ENCODE peak calls at places on chromosome 1, in eight cellular contexts. L is thoracic aorta; O is stomach; N is fibroblast of lung; K is right atrium auricular region; S is CD8-positive, alpha-beta T cell; F is astrocyte; Q is endothelial cell of umbilical vein. J is an unnamed sample. For H3K9me3, the result is how much of the 10 kb centered on the place peaks cover.

GRCh38 chr1:117586337-117586736 is 19.5 kb upstream of the TENT5C start:
- DNase-seq in L (no peak), O (no peak), N (no peak), K (no peak), S (no peak), F (no peak), Q (no peak), J (no peak)

GRCh38 chr1:904271-904950 is 19.3 kb upstream of the SAMD11 start:
- DNase-seq in L (no peak), O (peak), N (peak), K (peak), S (peak), F (peak), Q (peak), J (peak)

GRCh38 chr1:155073377-155074272 is 5.0 kb upstream of the EFNA3 start:
- DNase-seq in L (no peak), O (no peak), N (no peak), K (no peak), S (no peak), F (no peak), Q (no peak), J (peak)

GRCh38 chr1:44723496-44724407 is 7.2 kb downstream of the RNU5D-1 start:
- DNase-seq in L (no peak), O (no peak), N (no peak), K (no peak), S (peak), F (no peak), Q (no peak), J (peak)

GRCh38 chr1:152884085-152884484 is 6.0 kb downstream of the SMCP start:
- DNase-seq in L (no peak), O (no peak), N (no peak), K (no peak), S (no peak), F (no peak), Q (no peak), J (no peak)

GRCh38 chr1:62841587-62842169 is 57.7 kb downstream of the ATG4C start:
- DNase-seq in L (no peak), O (no peak), N (peak), K (no peak), S (peak), F (peak), Q (peak), J (no peak)

GRCh38 chr1:97433520-97434175 is 487.2 kb downstream of the DPYD start:
- DNase-seq in L (no peak), O (no peak), N (peak), K (no peak), S (no peak), F (peak), Q (no peak), J (no peak)

GRCh38 chr1:81305997-81306452 is 494.7 kb upstream of the ADGRL2 start:
- DNase-seq in L (no peak), O (no peak), N (peak), K (no peak), S (no peak), F (peak), Q (peak), J (no peak)

GRCh38 chr1:235935506-235936224 is 69.0 kb upstream of the LYST start:
- DNase-seq in L (no peak), O (no peak), N (no peak), K (no peak), S (no peak), F (no peak), Q (no peak), J (peak)

GRCh38 chr1:165129568-165130164 is 226.8 kb downstream of the LMX1A start:
- DNase-seq in L (no peak), O (peak), N (peak), K (no peak), S (no peak), F (no peak), Q (peak), J (peak)

GRCh38 chr1:158039380-158039779 is 45.9 kb downstream of the KIRREL1 start:
- DNase-seq in L (no peak), O (no peak), N (peak), K (no peak), S (no peak), F (no peak), Q (no peak), J (no peak)

GRCh38 chr1:51946300-51946699 is 44.2 kb downstream of the RAB3B start:
- DNase-seq in L (no peak), O (no peak), N (peak), K (no peak), S (no peak), F (peak), Q (peak), J (no peak)

GRCh38 chr1:198529414-198529813 is 11.1 kb downstream of the ATP6V1G3 start:
- DNase-seq in L (no peak), O (no peak), N (peak), K (no peak), S (no peak), F (peak), Q (peak), J (no peak)

GRCh38 chr1:16189003-16189402 is 23.4 kb downstream of the ARHGEF19 start:
- DNase-seq in L (no peak), O (no peak), N (no peak), K (no peak), S (no peak), F (no peak), Q (no peak), J (no peak)

GRCh38 chr1:86567936-86568335 is 21.1 kb downstream of the CLCA4 start:
- DNase-seq in L (no peak), O (no peak), N (no peak), K (no peak), S (no peak), F (no peak), Q (no peak), J (no peak)

GRCh38 chr1:168135982-168136708 is 585 bp downstream of the GPR161 start:
- DNase-seq in L (no peak), O (no peak), N (peak), K (no peak), S (peak), F (no peak), Q (peak), J (peak)

GRCh38 chr1:92486251-92487077 is at the start of gene GFI1:
- DNase-seq in L (no peak), O (peak), N (no peak), K (no peak), S (peak), F (no peak), Q (no peak), J (peak)

GRCh38 chr1:92488832-92489231 is 2.1 kb upstream of the GFI1 start:
- DNase-seq in L (no peak), O (no peak), N (no peak), K (no peak), S (no peak), F (no peak), Q (no peak), J (no peak)

GRCh38 chr1:92488416-92488815 is 1.7 kb upstream of the GFI1 start:
- DNase-seq in L (no peak), O (no peak), N (no peak), K (no peak), S (no peak), F (no peak), Q (no peak), J (no peak)

GRCh38 chr1:92485374-92486250 is 1.1 kb downstream of the GFI1 start:
- DNase-seq in L (no peak), O (peak), N (no peak), K (no peak), S (peak), F (no peak), Q (peak), J (peak)

GRCh38 chr1:92487078-92487605 is 417 bp upstream of the GFI1 start:
- DNase-seq in L (no peak), O (no peak), N (no peak), K (no peak), S (no peak), F (no peak), Q (no peak), J (no peak)
- H3K4me3 ChIP-seq in L (peak), O (peak), N (no peak), K (peak), S (peak), F (peak), Q (no peak), J (peak)

GRCh38 chr1:92926873-92927272 is 34.4 kb downstream of the DIPK1A start:
- DNase-seq in L (no peak), O (no peak), N (no peak), K (no peak), S (no peak), F (no peak), Q (no peak), J (no peak)
- H3K27ac ChIP-seq in L (no peak), O (no peak), N (no peak), K (no peak), S (no peak), F (no peak), Q (no peak), J (no peak)

DNA sequence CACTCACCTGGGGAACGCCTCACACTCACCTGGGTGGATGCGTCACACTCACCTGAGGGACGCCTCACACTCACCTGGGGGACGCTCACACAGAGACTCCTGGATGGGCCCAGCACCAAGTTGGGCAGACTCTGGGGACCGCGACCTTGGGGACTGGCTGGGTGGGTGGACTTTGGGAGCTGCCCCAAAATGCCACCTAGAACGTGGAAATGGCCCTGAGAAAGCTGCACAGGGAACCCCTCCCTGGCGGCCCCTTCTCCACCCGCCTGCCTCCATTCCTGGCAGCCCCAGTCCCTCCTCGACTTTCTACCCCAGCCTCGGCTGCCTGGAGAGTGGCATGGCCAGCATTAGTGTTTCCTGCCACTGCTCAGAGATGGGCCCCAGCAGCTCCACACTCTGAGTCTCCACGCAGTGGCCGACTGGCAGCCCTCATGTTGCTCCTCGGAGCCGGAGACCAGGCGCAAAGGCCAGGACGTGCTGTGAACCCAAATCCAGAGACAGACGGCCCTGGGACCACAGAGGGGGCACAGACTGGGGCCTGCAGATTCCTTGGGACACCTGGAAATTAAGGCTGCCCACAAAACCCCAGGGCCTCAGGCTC is 46.5 kb upstream of the ACTRT2 start:
- DNase-seq in L (no peak), O (peak), N (no peak), K (no peak), S (no peak), F (no peak), Q (no peak), J (no peak)
- H3K9me3 ChIP-seq in L (under half), O (under half), N (under half), K (under half), S (under half), F (under half), Q (under half), J (under half)

GRCh38 chr1:6899141-6899540 is 113.9 kb downstream of the CAMTA1 start:
- DNase-seq in L (no peak), O (no peak), N (no peak), K (no peak), S (no peak), F (no peak), Q (no peak), J (no peak)
- H3K4me3 ChIP-seq in L (no peak), O (no peak), N (no peak), K (no peak), S (no peak), F (no peak), Q (no peak), J (no peak)

GRCh38 chr1:173818459-173818858 is 6.0 kb upstream of the DARS2 start:
- DNase-seq in L (no peak), O (no peak), N (no peak), K (no peak), S (no peak), F (no peak), Q (no peak), J (no peak)
- H3K27ac ChIP-seq in L (no peak), O (no peak), N (no peak), K (no peak), S (no peak), F (no peak), Q (no peak), J (no peak)

GRCh38 chr1:5751171-5751556 is 241.1 kb downstream of the NPHP4 start:
- DNase-seq in L (no peak), O (no peak), N (no peak), K (no peak), S (no peak), F (no peak), Q (no peak), J (no peak)

GRCh38 chr1:5751833-5752714 is 240.2 kb downstream of the NPHP4 start:
- DNase-seq in L (no peak), O (no peak), N (no peak), K (no peak), S (no peak), F (no peak), Q (no peak), J (peak)

GRCh38 chr1:5752715-5753330 is 239.4 kb downstream of the NPHP4 start:
- DNase-seq in L (no peak), O (no peak), N (no peak), K (no peak), S (no peak), F (no peak), Q (no peak), J (no peak)

GRCh38 chr1:5748286-5749225 is 243.7 kb downstream of the NPHP4 start:
- DNase-seq in L (no peak), O (no peak), N (no peak), K (no peak), S (no peak), F (no peak), Q (no peak), J (peak)

DNA sequence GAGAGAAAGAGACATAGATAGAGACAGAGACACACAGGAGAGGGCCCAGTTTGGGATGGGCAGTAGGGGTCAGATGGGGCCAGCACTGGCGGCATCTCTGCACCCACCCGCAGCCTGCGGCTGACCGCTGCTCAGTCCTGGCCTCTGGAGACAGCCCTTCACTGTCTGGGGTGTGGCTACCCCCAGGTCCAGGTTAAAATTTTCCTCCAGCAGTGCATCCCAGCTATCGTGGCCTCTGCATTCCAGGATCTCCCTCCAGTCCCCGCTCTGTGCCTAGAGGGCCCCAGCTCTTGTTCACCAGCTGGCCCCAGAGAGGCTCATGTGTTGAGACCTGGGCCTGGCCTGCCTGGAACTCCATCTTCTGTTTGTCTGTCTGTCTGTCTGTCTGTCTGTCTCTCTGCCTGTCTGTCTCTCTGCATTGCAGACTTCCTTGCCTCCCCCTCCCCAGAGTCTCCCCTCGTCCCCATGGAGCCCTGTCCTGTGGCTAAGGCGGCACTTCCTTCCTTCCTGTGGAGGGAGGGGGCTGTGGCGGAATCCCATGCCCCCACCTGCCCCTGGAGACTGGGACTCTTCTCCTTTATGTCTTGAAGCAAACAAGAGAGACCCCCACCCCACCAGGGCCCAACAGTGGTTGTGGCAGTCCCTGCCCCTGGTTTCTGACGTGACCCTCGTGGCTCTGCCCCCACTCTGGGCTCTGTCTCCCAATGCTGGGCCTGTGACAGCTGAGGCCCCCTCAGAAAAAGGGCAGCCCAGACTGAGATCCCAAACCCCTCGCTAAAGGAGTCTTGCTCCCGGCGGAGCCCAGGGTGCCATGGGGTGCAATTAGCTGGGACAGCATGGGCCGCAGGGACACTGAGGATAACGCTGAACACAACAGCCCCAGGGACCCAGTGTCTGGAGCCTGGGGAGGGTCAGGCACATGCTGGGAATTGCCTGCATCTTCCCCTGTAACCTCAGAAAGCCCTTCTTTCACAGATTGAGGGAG is 241.7 kb downstream of the NPHP4 start:
- DNase-seq in L (no peak), O (no peak), N (no peak), K (no peak), S (no peak), F (no peak), Q (no peak), J (no peak)
- H3K9me3 ChIP-seq in L (under half), O (under half), N (under half), K (under half), S (under half), F (under half), Q (under half), J (under half)

GRCh38 chr1:207849016-207849415 is 61.9 kb downstream of the CD34 start:
- DNase-seq in L (no peak), O (no peak), N (no peak), K (no peak), S (no peak), F (no peak), Q (peak), J (no peak)
- H3K4me3 ChIP-seq in L (no peak), O (no peak), N (no peak), K (no peak), S (no peak), F (no peak), Q (no peak), J (no peak)

J was measured in right cardiac atrium.